ENCODE peak calls at places on chromosomes 16 and 17, in five cellular contexts. W, I, K, E and O are unnamed samples.

GRCh38 chr16:24996301-24996700 is 18.9 kb downstream of the ARHGAP17 start:
- DNase-seq in E (no peak), K (no peak), W (no peak), I (no peak), O (no peak)

GRCh38 chr16:88773812-88774291 is 11.2 kb downstream of the PIEZO1 start:
- DNase-seq in K (no peak), I (no peak), E (peak; percentile 83), W (no peak), O (no peak)

GRCh38 chr16:89921699-89922476 is 1.3 kb upstream of the TUBB3 start:
- DNase-seq in E (peak; percentile 88), K (no peak), W (peak; percentile 57), I (no peak), O (peak; percentile 98)

GRCh38 chr17:47987240-47987835 is 16.4 kb downstream of the CDK5RAP3 start:
- DNase-seq in I (no peak), W (no peak), E (peak; percentile 48), K (no peak), O (no peak)

GRCh38 chr17:42894283-42895184 is 6.1 kb upstream of the G6PC1 start:
- DNase-seq in W (no peak), E (no peak), K (no peak), I (no peak), O (no peak)

GRCh38 chr16:58402796-58403195 is 10.5 kb downstream of the GINS3 start:
- DNase-seq in W (no peak), K (no peak), I (no peak), E (no peak), O (no peak)

GRCh38 chr17:69597898-69598692 is 183.6 kb downstream of the MAP2K6 start:
- DNase-seq in E (no peak), W (no peak), K (no peak), I (no peak), O (no peak)

GRCh38 chr16:90008708-90009145 is 10.5 kb downstream of the DBNDD1 start:
- DNase-seq in I (peak; percentile 51), K (no peak), W (peak; percentile 81), E (no peak), O (no peak)

GRCh38 chr17:38464723-38465419 is 36.6 kb downstream of the ARHGAP23 start:
- DNase-seq in W (no peak), I (no peak), K (peak; percentile 82), E (peak; percentile 92), O (peak; percentile 90)

GRCh38 chr16:15033309-15033707 is 22.6 kb downstream of the NTAN1 start:
- DNase-seq in K (no peak), E (peak; percentile 89), I (no peak), W (no peak), O (peak; percentile 39)

GRCh38 chr17:32150358-32150757 is 8.1 kb downstream of the RHOT1 start:
- DNase-seq in I (no peak), K (no peak), W (no peak), E (no peak), O (no peak)

GRCh38 chr17:45847747-45848146 is 3.1 kb downstream of the SPPL2C start:
- DNase-seq in E (no peak), I (no peak), W (no peak), K (no peak), O (no peak)

GRCh38 chr16:505479-506245 is 21.9 kb upstream of the CAPN15 start:
- DNase-seq in E (no peak), K (no peak), I (no peak), W (no peak), O (peak; percentile 55)

GRCh38 chr16:733382-734207 is 6.7 kb downstream of the HAGHL start:
- DNase-seq in K (no peak), E (no peak), W (no peak), I (no peak), O (peak; percentile 68)

GRCh38 chr16:3776316-3776715 is 59.0 kb upstream of the TRAP1 start:
- DNase-seq in W (no peak), E (peak; percentile 51), K (no peak), I (no peak), O (no peak)

GRCh38 chr17:39776267-39776666 is 38.5 kb downstream of the GRB7 start:
- DNase-seq in K (no peak), W (no peak), E (no peak), I (no peak), O (no peak)

GRCh38 chr17:68531252-68531651 is 19.0 kb downstream of the PRKAR1A start:
- DNase-seq in I (no peak), W (no peak), K (no peak), E (no peak), O (no peak)

GRCh38 chr17:68535903-68536302 is 23.7 kb downstream of the PRKAR1A start:
- DNase-seq in K (no peak), W (no peak), I (no peak), E (no peak), O (no peak)

GRCh38 chr17:68532826-68533225 is 20.6 kb downstream of the PRKAR1A start:
- DNase-seq in I (no peak), K (no peak), W (no peak), E (no peak), O (no peak)

GRCh38 chr17:68534714-68535113 is 22.5 kb downstream of the PRKAR1A start:
- DNase-seq in W (no peak), I (no peak), K (no peak), E (no peak), O (no peak)

GRCh38 chr17:68533887-68534700 is 21.9 kb downstream of the PRKAR1A start:
- DNase-seq in E (no peak), K (no peak), I (no peak), W (peak; percentile 28), O (no peak)
- TF ChIP-seq CTCF in E (peak; percentile 15), K (peak; percentile 43), I (peak; percentile 30), W (peak; percentile 85), O (peak; percentile 57)

GRCh38 chr17:66462010-66462409 is 159.6 kb downstream of the PRKCA start:
- DNase-seq in E (no peak), I (no peak), K (no peak), W (no peak), O (no peak)

GRCh38 chr17:66458782-66459181 is 156.4 kb downstream of the PRKCA start:
- DNase-seq in W (no peak), K (no peak), E (no peak), I (no peak), O (no peak)

GRCh38 chr17:66460558-66460957 is 158.1 kb downstream of the PRKCA start:
- DNase-seq in I (no peak), W (no peak), K (no peak), E (no peak), O (no peak)

GRCh38 chr17:66461343-66461995 is 159.1 kb downstream of the PRKCA start:
- DNase-seq in E (no peak), I (no peak), W (no peak), K (no peak), O (no peak)

GRCh38 chr17:66459811-66460270 is 157.4 kb downstream of the PRKCA start:
- DNase-seq in I (no peak), E (peak; percentile 63), W (no peak), K (peak; percentile 19), O (peak; percentile 83)
- H3K27ac ChIP-seq in I (no peak overlapping the region), E (no peak overlapping the region), W (no peak overlapping the region), K (peak overlapping the region; percentile 80), O (peak overlapping the region; percentile 92)

GRCh38 chr17:81223758-81224122 is 975 bp upstream of the CEP131 start:
- DNase-seq in I (no peak), W (no peak), E (no peak), K (no peak), O (no peak)
- H3K4me3 ChIP-seq in I (peak overlapping the region; percentile 52), W (peak overlapping the region; percentile 46), E (peak overlapping the region; percentile 68), K (peak overlapping the region; percentile 73), O (no peak overlapping the region)

GRCh38 chr16:85159226-85159980 is 47.1 kb upstream of the CIBAR2 start:
- DNase-seq in K (no peak), W (no peak), E (peak; percentile 21), I (no peak), O (no peak)
- TF ChIP-seq CTCF in K (no peak), W (no peak), E (no peak), I (no peak), O (no peak)

GRCh38 chr17:75074532-75074931 is 13.2 kb upstream of the SLC16A5 start:
- DNase-seq in K (no peak), I (no peak), W (no peak), E (no peak), O (no peak)

GRCh38 chr17:75077072-75077489 is 10.7 kb upstream of the SLC16A5 start:
- DNase-seq in I (no peak), E (no peak), W (no peak), K (no peak), O (no peak)

GRCh38 chr17:75073618-75074047 is 14.1 kb upstream of the SLC16A5 start:
- DNase-seq in W (no peak), E (no peak), I (no peak), K (no peak), O (no peak)

GRCh38 chr17:75077490-75078096 is 10.2 kb upstream of the SLC16A5 start:
- DNase-seq in I (peak; percentile 31), W (peak; percentile 56), K (no peak), E (peak; percentile 88), O (no peak)

GRCh38 chr17:75075597-75076253 is 12.0 kb upstream of the SLC16A5 start:
- DNase-seq in K (no peak), W (no peak), I (no peak), E (no peak), O (no peak)
- H3K27ac ChIP-seq in K (no peak overlapping the region), W (no peak overlapping the region), I (no peak overlapping the region), E (no peak overlapping the region), O (no peak overlapping the region)

GRCh38 chr16:79008036-79008868 is 592.3 kb downstream of the MAF start:
- DNase-seq in E (no peak), K (no peak), I (no peak), W (no peak), O (no peak)
- H3K4me3 ChIP-seq in E (no peak overlapping the region), K (no peak overlapping the region), I (no peak overlapping the region), W (no peak overlapping the region), O (no peak overlapping the region)